ENCODE peak calls at places on chromosomes 12 and 14, in nine cellular contexts. J, L, K, X, T, Q, B, F and P are unnamed samples.

GRCh38 chr12:117552971-117553370 is 191.5 kb upstream of the NOS1 start:
- DNase-seq in T (no peak), K (no peak), B (no peak), F (peak), Q (no peak), J (peak), X (no peak), L (no peak), P (no peak)

GRCh38 chr12:19597304-19598066 is 158.2 kb downstream of the AEBP2 start:
- DNase-seq in T (no peak), X (no peak), L (no peak), Q (no peak), F (no peak), B (no peak), J (no peak), K (no peak), P (no peak)

GRCh38 chr14:23071975-23072539 is 14.7 kb upstream of the CDH24 start:
- DNase-seq in L (no peak), T (peak), Q (no peak), X (no peak), K (no peak), B (peak), F (no peak), J (no peak), P (no peak)

GRCh38 chr12:64351265-64351664 is 39.3 kb downstream of the C12orf56 start:
- DNase-seq in B (no peak), Q (no peak), T (no peak), X (no peak), F (no peak), K (no peak), L (no peak), J (no peak), P (no peak)

GRCh38 chr12:104095289-104095688 is 31.0 kb downstream of the HCFC2 start:
- DNase-seq in J (no peak), X (no peak), B (no peak), K (no peak), F (no peak), T (no peak), L (no peak), Q (no peak), P (no peak)

GRCh38 chr14:36346052-36346451 is 25.6 kb upstream of the MBIP start:
- DNase-seq in F (no peak), L (no peak), Q (no peak), X (no peak), B (no peak), J (no peak), T (no peak), K (no peak), P (no peak)

GRCh38 chr12:112617191-112617505 is 174.4 kb upstream of the RPH3A start:
- DNase-seq in F (no peak), T (no peak), B (no peak), K (no peak), X (no peak), Q (no peak), L (no peak), J (peak), P (no peak)

GRCh38 chr12:42473130-42473529 is 116.4 kb downstream of the PRICKLE1 start:
- DNase-seq in F (no peak), T (no peak), L (no peak), J (no peak), B (no peak), Q (no peak), X (no peak), K (no peak), P (no peak)

GRCh38 chr12:6044082-6044481 is 80.4 kb downstream of the VWF start:
- DNase-seq in L (no peak), X (no peak), F (no peak), B (no peak), Q (no peak), J (no peak), K (no peak), T (no peak), P (no peak)

GRCh38 chr12:82438356-82438755 is 80.0 kb downstream of the METTL25 start:
- DNase-seq in L (no peak), B (no peak), F (no peak), T (no peak), K (no peak), J (no peak), Q (no peak), X (no peak), P (no peak)

GRCh38 chr12:91507754-91508153 is 325.1 kb upstream of the DCN start:
- DNase-seq in K (no peak), X (no peak), L (no peak), J (no peak), Q (no peak), T (no peak), B (no peak), F (no peak), P (no peak)

GRCh38 chr14:64879635-64880381 is at the start of gene SPTB:
- DNase-seq in X (peak), Q (peak), L (no peak), B (peak), K (no peak), F (peak), T (peak), J (peak), P (no peak)